ENCODE peak calls at places on chromosomes 7 and 10, in six cellular contexts. One of them, this sample, is unnamed.

GRCh38 chr7:28674359-28674782 is 262.1 kb downstream of the CREB5 start:
- DNase-seq in caudate nucleus: no peak
- DNase-seq in activated CD8-positive, alpha-beta memory T cell treated with anti-CD3 and anti-CD28 coated beads for 1 hour: no peak
- DNase-seq in mesothelial cell of epicardium: no peak
- DNase-seq in posterior vena cava: no peak
- DNase-seq in activated T-helper 1 cell treated with Interleukin-2 at 50 U/mL for 16 hours: no peak
- DNase-seq in this sample: no peak

GRCh38 chr10:19119191-19119590 is 70.6 kb downstream of the MALRD1 start:
- DNase-seq in caudate nucleus: no peak
- DNase-seq in activated CD8-positive, alpha-beta memory T cell treated with anti-CD3 and anti-CD28 coated beads for 1 hour: no peak
- DNase-seq in posterior vena cava: no peak
- DNase-seq in activated T-helper 1 cell treated with Interleukin-2 at 50 U/mL for 16 hours: no peak
- DNase-seq in mesothelial cell of epicardium: no peak
- DNase-seq in this sample: no peak

GRCh38 chr10:13949844-13950542 is 363.2 kb downstream of the PRPF18 start:
- DNase-seq in mesothelial cell of epicardium: no peak
- DNase-seq in activated T-helper 1 cell treated with Interleukin-2 at 50 U/mL for 16 hours: no peak
- DNase-seq in posterior vena cava: no peak
- DNase-seq in activated CD8-positive, alpha-beta memory T cell treated with anti-CD3 and anti-CD28 coated beads for 1 hour: no peak
- DNase-seq in caudate nucleus: no peak
- DNase-seq in this sample: no peak

GRCh38 chr7:158343936-158344455 is 243.6 kb downstream of the PTPRN2 start:
- DNase-seq in activated T-helper 1 cell treated with Interleukin-2 at 50 U/mL for 16 hours: no peak
- DNase-seq in activated CD8-positive, alpha-beta memory T cell treated with anti-CD3 and anti-CD28 coated beads for 1 hour: no peak
- DNase-seq in mesothelial cell of epicardium: no peak
- DNase-seq in posterior vena cava: peak; percentile 66
- DNase-seq in caudate nucleus: no peak
- DNase-seq in this sample: no peak

GRCh38 chr7:26918241-26918640 is 53.9 kb upstream of the SKAP2 start:
- DNase-seq in activated T-helper 1 cell treated with Interleukin-2 at 50 U/mL for 16 hours: no peak
- DNase-seq in posterior vena cava: no peak
- DNase-seq in activated CD8-positive, alpha-beta memory T cell treated with anti-CD3 and anti-CD28 coated beads for 1 hour: no peak
- DNase-seq in caudate nucleus: no peak
- DNase-seq in mesothelial cell of epicardium: no peak
- DNase-seq in this sample: no peak

GRCh38 chr7:139982927-139983925 is 79.5 kb downstream of the PARP12 start:
- DNase-seq in activated T-helper 1 cell treated with Interleukin-2 at 50 U/mL for 16 hours: no peak
- DNase-seq in posterior vena cava: no peak
- DNase-seq in caudate nucleus: no peak
- DNase-seq in mesothelial cell of epicardium: no peak
- DNase-seq in activated CD8-positive, alpha-beta memory T cell treated with anti-CD3 and anti-CD28 coated beads for 1 hour: no peak
- DNase-seq in this sample: no peak

GRCh38 chr10:59323036-59323459 is 39.3 kb downstream of the FAM13C start:
- DNase-seq in activated T-helper 1 cell treated with Interleukin-2 at 50 U/mL for 16 hours: no peak
- DNase-seq in activated CD8-positive, alpha-beta memory T cell treated with anti-CD3 and anti-CD28 coated beads for 1 hour: no peak
- DNase-seq in mesothelial cell of epicardium: no peak
- DNase-seq in caudate nucleus: no peak
- DNase-seq in posterior vena cava: no peak
- DNase-seq in this sample: no peak

GRCh38 chr10:126481181-126481580 is 92.9 kb upstream of the ADAM12 start:
- DNase-seq in caudate nucleus: no peak
- DNase-seq in activated T-helper 1 cell treated with Interleukin-2 at 50 U/mL for 16 hours: no peak
- DNase-seq in mesothelial cell of epicardium: no peak
- DNase-seq in posterior vena cava: no peak
- DNase-seq in activated CD8-positive, alpha-beta memory T cell treated with anti-CD3 and anti-CD28 coated beads for 1 hour: no peak
- DNase-seq in this sample: no peak

GRCh38 chr10:129853236-129853946 is 110.7 kb downstream of the EBF3 start:
- DNase-seq in activated T-helper 1 cell treated with Interleukin-2 at 50 U/mL for 16 hours: no peak
- DNase-seq in caudate nucleus: no peak
- DNase-seq in posterior vena cava: no peak
- DNase-seq in mesothelial cell of epicardium: no peak
- DNase-seq in activated CD8-positive, alpha-beta memory T cell treated with anti-CD3 and anti-CD28 coated beads for 1 hour: no peak
- DNase-seq in this sample: no peak

GRCh38 chr10:112022196-112022595 is 161.4 kb downstream of the GPAM start:
- DNase-seq in activated CD8-positive, alpha-beta memory T cell treated with anti-CD3 and anti-CD28 coated beads for 1 hour: no peak
- DNase-seq in caudate nucleus: no peak
- DNase-seq in activated T-helper 1 cell treated with Interleukin-2 at 50 U/mL for 16 hours: no peak
- DNase-seq in posterior vena cava: no peak
- DNase-seq in mesothelial cell of epicardium: no peak
- DNase-seq in this sample: no peak

GRCh38 chr7:87658553-87658952 is 30.4 kb downstream of the RUNDC3B start:
- DNase-seq in mesothelial cell of epicardium: no peak
- DNase-seq in activated T-helper 1 cell treated with Interleukin-2 at 50 U/mL for 16 hours: no peak
- DNase-seq in activated CD8-positive, alpha-beta memory T cell treated with anti-CD3 and anti-CD28 coated beads for 1 hour: no peak
- DNase-seq in caudate nucleus: no peak
- DNase-seq in posterior vena cava: no peak
- DNase-seq in this sample: no peak

GRCh38 chr7:73366127-73366526 is 38.2 kb downstream of the FKBP6 start:
- DNase-seq in posterior vena cava: no peak
- DNase-seq in caudate nucleus: no peak
- DNase-seq in mesothelial cell of epicardium: no peak
- DNase-seq in activated CD8-positive, alpha-beta memory T cell treated with anti-CD3 and anti-CD28 coated beads for 1 hour: no peak
- DNase-seq in activated T-helper 1 cell treated with Interleukin-2 at 50 U/mL for 16 hours: no peak
- DNase-seq in this sample: no peak

GRCh38 chr7:105806592-105807266 is 69.7 kb downstream of the ATXN7L1 start:
- DNase-seq in activated CD8-positive, alpha-beta memory T cell treated with anti-CD3 and anti-CD28 coated beads for 1 hour: no peak
- DNase-seq in mesothelial cell of epicardium: no peak
- DNase-seq in activated T-helper 1 cell treated with Interleukin-2 at 50 U/mL for 16 hours: peak; percentile 27
- DNase-seq in caudate nucleus: no peak
- DNase-seq in posterior vena cava: no peak
- DNase-seq in this sample: no peak

GRCh38 chr7:47482013-47482761 is 99.7 kb downstream of the TNS3 start:
- DNase-seq in mesothelial cell of epicardium: no peak
- DNase-seq in activated T-helper 1 cell treated with Interleukin-2 at 50 U/mL for 16 hours: no peak
- DNase-seq in activated CD8-positive, alpha-beta memory T cell treated with anti-CD3 and anti-CD28 coated beads for 1 hour: no peak
- DNase-seq in caudate nucleus: no peak
- DNase-seq in posterior vena cava: peak; percentile 75
- DNase-seq in this sample: no peak

GRCh38 chr7:157139142-157140117 is 704 bp downstream of the UBE3C start:
- DNase-seq in posterior vena cava: peak; percentile 86
- DNase-seq in activated CD8-positive, alpha-beta memory T cell treated with anti-CD3 and anti-CD28 coated beads for 1 hour: no peak
- DNase-seq in activated T-helper 1 cell treated with Interleukin-2 at 50 U/mL for 16 hours: peak; percentile 60
- DNase-seq in mesothelial cell of epicardium: peak; percentile 32
- DNase-seq in caudate nucleus: no peak
- DNase-seq in this sample: no peak

GRCh38 chr7:2668401-2668800 is 19.6 kb upstream of the AMZ1 start:
- DNase-seq in activated CD8-positive, alpha-beta memory T cell treated with anti-CD3 and anti-CD28 coated beads for 1 hour: no peak
- DNase-seq in caudate nucleus: no peak
- DNase-seq in activated T-helper 1 cell treated with Interleukin-2 at 50 U/mL for 16 hours: no peak
- DNase-seq in mesothelial cell of epicardium: no peak
- DNase-seq in posterior vena cava: no peak
- DNase-seq in this sample: no peak